ENCODE peak calls at places on chromosome 15, in four cellular contexts. V is GM23338, K is HepG2, U is GM12878. N is an unnamed sample.

GRCh38 chr15:84112025-84112424 is 123.5 kb upstream of the GOLGA6L4 start:
- DNase-seq in V (no peak), K (no peak), U (no peak), N (no peak)

GRCh38 chr15:61051570-61052031 is 177.5 kb downstream of the RORA start:
- DNase-seq in V (peak; percentile 69), K (peak; percentile 24), U (no peak), N (no peak)

GRCh38 chr15:33985287-33985686 is 17.0 kb downstream of the CHRM5 start:
- DNase-seq in V (peak; percentile 56), K (no peak), U (no peak), N (no peak)

GRCh38 chr15:52164631-52165265 is 26.4 kb downstream of the GNB5 start:
- DNase-seq in V (no peak), K (no peak), U (no peak), N (no peak)

GRCh38 chr15:27492021-27492621 is 521.1 kb downstream of the GABRG3 start:
- DNase-seq in V (no peak), K (no peak), U (no peak), N (no peak)

GRCh38 chr15:51731549-51732267 is 5.7 kb downstream of the LYSMD2 start:
- DNase-seq in V (peak; percentile 15), K (no peak), U (peak; percentile 90), N (peak; percentile 39)

GRCh38 chr15:72202302-72202701 is 4.7 kb upstream of the GRAMD2A start:
- DNase-seq in V (no peak), K (no peak), U (no peak), N (no peak)

GRCh38 chr15:38530113-38530512 is 34.5 kb downstream of the RASGRP1 start:
- DNase-seq in V (no peak), K (no peak), U (peak; percentile 24), N (no peak)

GRCh38 chr15:47708595-47708994 is 8.7 kb upstream of the SEMA6D start:
- DNase-seq in V (no peak), K (no peak), U (no peak), N (no peak)

GRCh38 chr15:79093352-79093935 is 2.9 kb upstream of the RASGRF1 start:
- DNase-seq in V (no peak), K (no peak), U (no peak), N (no peak)

GRCh38 chr15:80404719-80405553 is 754 bp downstream of the ARNT2 start:
- DNase-seq in V (peak; percentile 67), K (no peak), U (no peak), N (no peak)

GRCh38 chr15:80401471-80401870 is 2.7 kb upstream of the ARNT2 start:
- DNase-seq in V (no peak), K (no peak), U (no peak), N (no peak)

GRCh38 chr15:80403712-80404056 is 498 bp upstream of the ARNT2 start:
- DNase-seq in V (peak; percentile 66), K (no peak), U (no peak), N (no peak)

GRCh38 chr15:80404057-80404718 is at the start of gene ARNT2:
- DNase-seq in V (peak; percentile 74), K (no peak), U (no peak), N (no peak)

DNA sequence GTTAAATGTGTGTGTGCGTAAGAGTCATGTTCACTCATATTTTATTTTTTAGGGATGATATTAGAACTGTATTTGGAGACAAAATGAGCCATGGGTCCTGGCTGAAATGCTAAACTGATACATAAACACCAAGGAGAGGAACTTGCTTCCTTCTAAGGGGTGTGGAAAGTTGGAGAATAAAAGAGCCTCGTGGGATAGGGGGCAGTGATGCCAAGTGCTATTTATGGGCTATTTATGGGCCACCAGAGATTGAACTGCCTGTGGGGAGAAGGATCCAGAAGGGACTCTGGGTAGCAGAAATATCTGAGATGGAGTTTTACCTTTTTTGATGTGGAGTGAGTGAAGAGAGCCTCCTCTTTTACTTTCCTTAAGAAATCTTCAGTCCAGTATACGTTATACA is 1.8 kb upstream of the ARNT2 start:
- DNase-seq in V (no peak), K (no peak), U (no peak), N (no peak)
- H3K27ac ChIP-seq in V (no peak overlapping the region), K (no peak overlapping the region), U (no peak overlapping the region), N (no peak overlapping the region)

GRCh38 chr15:94008101-94009080 is 223.0 kb upstream of the MCTP2 start:
- DNase-seq in V (no peak), K (no peak), U (no peak), N (no peak)

GRCh38 chr15:94000603-94001002 is 230.8 kb upstream of the MCTP2 start:
- DNase-seq in V (peak; percentile 43), K (no peak), U (no peak), N (no peak)

GRCh38 chr15:94001113-94001919 is 230.0 kb upstream of the MCTP2 start:
- DNase-seq in V (no peak), K (no peak), U (no peak), N (no peak)

GRCh38 chr15:94002026-94002425 is 229.3 kb upstream of the MCTP2 start:
- DNase-seq in V (no peak), K (no peak), U (no peak), N (no peak)

GRCh38 chr15:94004697-94005096 is 226.7 kb upstream of the MCTP2 start:
- DNase-seq in V (no peak), K (no peak), U (no peak), N (no peak)
- TF ChIP-seq POLR2AphosphoS5 in V (no peak), K (no peak), U (no peak), N (peak; percentile 50)

GRCh38 chr15:101124731-101125558 is 126.9 kb downstream of the CHSY1 start:
- DNase-seq in V (no peak), K (no peak), U (peak; percentile 27), N (no peak)
- H3K27ac ChIP-seq in V (no peak overlapping the region), K (no peak overlapping the region), U (no peak overlapping the region), N (no peak overlapping the region)

GRCh38 chr15:78065973-78066946 is 11.3 kb downstream of the TBC1D2B start:
- DNase-seq in V (no peak), K (no peak), U (peak; percentile 81), N (no peak)
- TF ChIP-seq POLR2AphosphoS5 in V (no peak), K (no peak), U (peak; percentile 62), N (no peak)

DNA sequence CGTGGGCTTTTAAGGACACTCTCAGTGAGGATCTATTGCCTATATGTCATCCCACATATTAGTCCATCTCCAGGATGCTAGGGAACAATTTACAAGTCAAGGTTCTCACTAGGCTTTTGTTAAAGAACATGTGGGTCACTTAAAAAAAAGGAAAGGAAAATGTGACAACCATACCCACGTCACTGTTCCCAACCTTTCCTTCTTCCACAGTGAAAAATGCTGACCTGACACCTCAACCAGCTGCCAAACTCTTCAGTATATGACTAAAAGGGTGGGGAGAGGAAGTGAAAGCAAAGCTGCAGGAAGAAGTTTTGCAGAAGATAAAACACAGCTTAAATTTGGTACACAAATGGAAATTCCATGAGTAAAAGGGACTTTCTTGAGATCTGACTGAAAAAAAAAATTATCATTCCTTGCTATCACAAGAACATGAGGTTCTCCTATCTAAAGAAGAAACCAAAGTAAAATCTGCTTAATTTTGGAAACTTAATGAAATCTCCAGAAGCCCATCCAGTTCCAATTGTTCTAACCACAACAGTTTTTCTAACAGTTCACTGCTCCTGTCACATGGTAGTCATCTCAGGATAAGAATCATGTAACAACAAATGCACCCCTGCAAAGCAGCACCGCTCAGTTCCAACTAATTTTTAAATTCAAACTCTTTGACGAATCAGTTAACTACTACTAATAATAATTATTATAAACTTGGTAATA is 117.0 kb upstream of the TSPAN3 start:
- DNase-seq in V (no peak), K (no peak), U (peak; percentile 73), N (no peak)
- H3K27ac ChIP-seq in V (no peak overlapping the region), K (no peak overlapping the region), U (peak overlapping the region; percentile 64), N (no peak overlapping the region)

GRCh38 chr15:40333922-40334492 is 6.7 kb downstream of the CCDC9B start:
- DNase-seq in V (no peak), K (no peak), U (no peak), N (no peak)
- TF ChIP-seq POLR2AphosphoS5 in V (no peak), K (no peak), U (no peak), N (peak; percentile 19)

GRCh38 chr15:69798481-69799315 is 299.0 kb downstream of the TLE3 start:
- DNase-seq in V (no peak), K (no peak), U (no peak), N (peak; percentile 15)
- H3K27ac ChIP-seq in V (no peak overlapping the region), K (no peak overlapping the region), U (no peak overlapping the region), N (no peak overlapping the region)

N was measured in stomach.